ENCODE peak calls at places on chromosomes 12 and 14, in four cellular contexts. One of them, this sample, is unnamed.

GRCh38 chr14:98099527-98099926 is 1172.5 kb downstream of the BCL11B start:
- DNase-seq in vagina: no peak
- DNase-seq in sigmoid colon: no peak
- DNase-seq in Peyer's patch: no peak
- DNase-seq in this sample: no peak

GRCh38 chr12:100493371-100494012 is 19.8 kb downstream of the NR1H4 start:
- DNase-seq in vagina: no peak
- DNase-seq in Peyer's patch: peak
- DNase-seq in sigmoid colon: no peak
- DNase-seq in this sample: no peak

GRCh38 chr12:25051583-25052190 is 102.8 kb upstream of the BCAT1 start:
- DNase-seq in sigmoid colon: no peak
- DNase-seq in Peyer's patch: peak
- DNase-seq in vagina: no peak
- DNase-seq in this sample: no peak

GRCh38 chr14:72883963-72884362 is 9.9 kb downstream of the DPF3 start:
- DNase-seq in vagina: no peak
- DNase-seq in Peyer's patch: no peak
- DNase-seq in sigmoid colon: no peak
- DNase-seq in this sample: no peak

GRCh38 chr12:102539651-102540553 is 59.5 kb upstream of the IGF1 start:
- DNase-seq in vagina: no peak
- DNase-seq in Peyer's patch: no peak
- DNase-seq in sigmoid colon: no peak
- DNase-seq in this sample: no peak

GRCh38 chr14:55271572-55272414 is 572 bp downstream of the FBXO34 start:
- DNase-seq in sigmoid colon: peak
- DNase-seq in Peyer's patch: peak
- DNase-seq in vagina: peak
- DNase-seq in this sample: peak

GRCh38 chr12:78878447-78878846 is 13.9 kb downstream of the SYT1 start:
- DNase-seq in sigmoid colon: no peak
- DNase-seq in vagina: no peak
- DNase-seq in Peyer's patch: no peak
- DNase-seq in this sample: no peak

GRCh38 chr14:61247935-61248334 is 33.2 kb downstream of the TMEM30B start:
- DNase-seq in sigmoid colon: no peak
- DNase-seq in Peyer's patch: no peak
- DNase-seq in vagina: no peak
- DNase-seq in this sample: no peak

GRCh38 chr12:54725233-54725843 is 77.2 kb upstream of the DCD start:
- DNase-seq in sigmoid colon: no peak
- DNase-seq in Peyer's patch: no peak
- DNase-seq in vagina: no peak
- DNase-seq in this sample: no peak

GRCh38 chr12:54407183-54407905 is 11.7 kb downstream of the ITGA5 start:
- DNase-seq in vagina: no peak
- DNase-seq in Peyer's patch: no peak
- DNase-seq in sigmoid colon: no peak
- DNase-seq in this sample: no peak

GRCh38 chr12:111405149-111405855 is 421 bp upstream of the SH2B3 start:
- DNase-seq in Peyer's patch: peak
- DNase-seq in sigmoid colon: peak
- DNase-seq in vagina: no peak
- DNase-seq in this sample: peak

GRCh38 chr12:98013560-98013959 is 501.8 kb upstream of the TMPO start:
- DNase-seq in Peyer's patch: no peak
- DNase-seq in vagina: no peak
- DNase-seq in sigmoid colon: no peak
- DNase-seq in this sample: no peak

GRCh38 chr12:105109465-105110212 is 2.1 kb downstream of the WASHC4 start:
- DNase-seq in sigmoid colon: no peak
- DNase-seq in Peyer's patch: peak
- DNase-seq in vagina: no peak
- DNase-seq in this sample: no peak

GRCh38 chr14:63938198-63939005 is 85.6 kb downstream of the SYNE2 start:
- DNase-seq in vagina: no peak
- DNase-seq in sigmoid colon: no peak
- DNase-seq in Peyer's patch: no peak
- DNase-seq in this sample: no peak

GRCh38 chr12:100826323-100826722 is 31.7 kb downstream of the ANO4 start:
- DNase-seq in Peyer's patch: no peak
- DNase-seq in sigmoid colon: no peak
- DNase-seq in vagina: no peak
- DNase-seq in this sample: peak

GRCh38 chr12:122520676-122521075 is 6.1 kb downstream of the RSRC2 start:
- DNase-seq in vagina: no peak
- DNase-seq in Peyer's patch: no peak
- DNase-seq in sigmoid colon: no peak
- DNase-seq in this sample: no peak

GRCh38 chr12:43806737-43807072 is 588 bp upstream of the TWF1 start:
- DNase-seq in sigmoid colon: no peak
- DNase-seq in Peyer's patch: no peak
- DNase-seq in vagina: no peak
- DNase-seq in this sample: no peak

GRCh38 chr12:63826002-63826585 is 18.4 kb upstream of the SRGAP1 start:
- DNase-seq in Peyer's patch: no peak
- DNase-seq in vagina: no peak
- DNase-seq in sigmoid colon: no peak
- DNase-seq in this sample: no peak

GRCh38 chr12:108207791-108208730 is 79.0 kb downstream of the WSCD2 start:
- DNase-seq in sigmoid colon: no peak
- DNase-seq in Peyer's patch: no peak
- DNase-seq in vagina: no peak
- DNase-seq in this sample: no peak

GRCh38 chr14:75522224-75522764 is at the start of gene BATF:
- DNase-seq in Peyer's patch: peak
- DNase-seq in sigmoid colon: no peak
- DNase-seq in vagina: no peak
- DNase-seq in this sample: no peak

GRCh38 chr12:54370218-54370730 is 6.0 kb upstream of the GPR84 start:
- DNase-seq in sigmoid colon: peak
- DNase-seq in vagina: no peak
- DNase-seq in Peyer's patch: peak
- DNase-seq in this sample: peak

DNA sequence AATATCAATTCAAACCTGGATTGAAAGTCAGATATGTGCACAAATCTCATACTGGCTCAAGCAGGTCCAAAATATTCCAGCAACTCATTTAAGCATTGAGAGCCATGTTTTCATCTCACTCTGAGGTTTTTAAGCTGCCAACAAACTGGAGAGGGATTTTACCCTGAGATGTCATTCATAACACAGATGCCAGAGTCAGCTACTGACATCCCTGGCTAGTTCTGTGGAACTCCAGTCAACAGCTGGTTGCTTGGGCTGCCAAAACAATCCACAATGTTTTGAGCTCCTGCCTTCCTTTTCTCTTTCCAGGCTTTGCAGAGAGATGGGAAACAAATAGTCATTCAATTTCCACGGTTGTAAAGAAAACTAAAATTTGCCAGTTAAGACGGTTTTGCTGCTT is 621.2 kb upstream of the FBXO33 start:
- DNase-seq in vagina: no peak
- DNase-seq in sigmoid colon: no peak
- DNase-seq in Peyer's patch: no peak
- DNase-seq in this sample: no peak
- H3K4me3 ChIP-seq in vagina: no peak
- H3K4me3 ChIP-seq in sigmoid colon: no peak
- H3K4me3 ChIP-seq in Peyer's patch: no peak
- H3K4me3 ChIP-seq in this sample: no peak

DNA sequence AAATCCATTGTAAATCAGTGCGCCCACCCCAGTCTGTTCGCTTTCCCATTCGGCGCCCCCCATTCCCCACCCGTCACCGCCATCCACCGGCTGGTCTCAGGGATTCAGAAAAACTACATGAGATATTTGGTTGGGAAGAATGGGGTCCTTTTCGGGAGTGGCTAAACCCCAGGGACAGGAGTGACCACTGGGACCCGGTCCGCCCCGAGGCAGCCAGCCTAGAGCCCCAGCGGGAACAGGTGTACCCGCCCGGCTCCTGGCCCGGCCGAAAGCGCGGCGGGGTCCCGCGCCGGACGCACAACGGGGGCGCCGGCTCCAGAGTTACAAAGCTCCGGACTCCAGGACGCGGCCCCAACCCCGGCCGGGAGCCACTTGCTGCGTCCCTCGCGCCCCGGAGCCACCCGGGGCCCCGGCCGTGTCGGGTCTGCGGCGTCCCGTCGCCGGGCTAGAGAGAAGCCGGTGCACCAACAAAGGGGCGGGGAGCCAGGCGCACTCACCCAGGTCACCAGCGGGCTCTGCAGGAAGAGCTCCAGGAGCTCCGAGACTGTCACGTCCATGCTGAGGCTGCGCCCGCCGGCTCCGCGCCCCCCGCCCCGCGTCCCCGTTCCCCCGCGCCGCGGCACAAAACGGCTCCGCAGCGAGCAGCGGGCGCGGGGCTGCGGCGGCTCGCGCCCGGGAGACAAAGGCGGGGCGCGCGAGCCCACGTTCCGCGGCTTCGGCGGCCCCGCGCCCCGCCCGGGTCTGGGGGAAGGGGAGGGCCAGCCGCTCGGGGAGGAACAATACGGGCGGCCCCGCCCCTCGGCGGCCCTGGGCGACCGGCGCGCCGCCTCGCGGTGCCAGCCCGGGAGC is at the start of gene CCDC88C:
- DNase-seq in vagina: no peak
- DNase-seq in sigmoid colon: no peak
- DNase-seq in Peyer's patch: peak
- DNase-seq in this sample: peak
- TF ChIP-seq POLR2A in vagina: no peak
- TF ChIP-seq POLR2A in sigmoid colon: no peak
- TF ChIP-seq POLR2A in Peyer's patch: no peak
- TF ChIP-seq POLR2A in this sample: no peak

GRCh38 chr12:53299101-53299453 is 418 bp upstream of the MYG1 start:
- DNase-seq in vagina: no peak
- DNase-seq in sigmoid colon: no peak
- DNase-seq in Peyer's patch: no peak
- DNase-seq in this sample: no peak
- H3K4me3 ChIP-seq in vagina: peak
- H3K4me3 ChIP-seq in sigmoid colon: peak
- H3K4me3 ChIP-seq in Peyer's patch: no peak
- H3K4me3 ChIP-seq in this sample: no peak

GRCh38 chr12:7061596-7061995 is 1.1 kb downstream of the C1S start:
- DNase-seq in sigmoid colon: no peak
- DNase-seq in vagina: no peak
- DNase-seq in Peyer's patch: no peak
- DNase-seq in this sample: peak

GRCh38 chr12:7058850-7059249 is 1.7 kb upstream of the C1S start:
- DNase-seq in sigmoid colon: no peak
- DNase-seq in Peyer's patch: no peak
- DNase-seq in vagina: no peak
- DNase-seq in this sample: no peak

GRCh38 chr12:7059780-7060179 is 738 bp upstream of the C1S start:
- DNase-seq in vagina: no peak
- DNase-seq in sigmoid colon: no peak
- DNase-seq in Peyer's patch: no peak
- DNase-seq in this sample: no peak

GRCh38 chr12:7061138-7061537 is 620 bp downstream of the C1S start:
- DNase-seq in sigmoid colon: no peak
- DNase-seq in Peyer's patch: no peak
- DNase-seq in vagina: no peak
- DNase-seq in this sample: no peak

GRCh38 chr12:7060353-7060954 is at the start of gene C1S:
- DNase-seq in Peyer's patch: peak
- DNase-seq in vagina: peak
- DNase-seq in sigmoid colon: peak
- DNase-seq in this sample: peak
- TF ChIP-seq POLR2A in Peyer's patch: no peak
- TF ChIP-seq POLR2A in vagina: peak
- TF ChIP-seq POLR2A in sigmoid colon: peak
- TF ChIP-seq POLR2A in this sample: peak

This sample was measured in right lobe of liver.